ENCODE peak calls at places on chromosome 9, in nine cellular contexts. G, Z, K, I, E, L, N, V and B are unnamed samples.

GRCh38 chr9:32251539-32251938 is 132.9 kb upstream of the ACO1 start:
- DNase-seq in Z (peak; percentile 29), N (peak; percentile 31), E (peak; percentile 18), I (peak; percentile 59), K (no peak), V (peak; percentile 42), G (no peak), L (peak; percentile 16), B (peak; percentile 65)

GRCh38 chr9:24245988-24246387 is 299.7 kb downstream of the IZUMO3 start:
- DNase-seq in G (no peak), I (no peak), K (no peak), L (peak; percentile 3), Z (no peak), V (peak; percentile 32), E (no peak), N (no peak), B (peak; percentile 1)

GRCh38 chr9:34642679-34643078 is 3.8 kb upstream of the GALT start:
- DNase-seq in N (no peak), I (no peak), E (no peak), Z (no peak), K (no peak), V (no peak), G (no peak), L (no peak), B (peak; percentile 47)

GRCh38 chr9:30609713-30610112 is 1774.7 kb upstream of the ACO1 start:
- DNase-seq in V (no peak), I (no peak), G (no peak), K (no peak), E (no peak), N (no peak), Z (no peak), L (peak; percentile 0), B (peak; percentile 10)

GRCh38 chr9:2427016-2427891 is 194.3 kb upstream of the VLDLR start:
- DNase-seq in Z (peak; percentile 81), N (no peak), I (peak; percentile 86), G (no peak), V (no peak), L (no peak), E (no peak), K (peak; percentile 38), B (no peak)

GRCh38 chr9:109335929-109336328 is 15.1 kb upstream of the EPB41L4B start:
- DNase-seq in Z (no peak), V (no peak), I (no peak), L (no peak), E (no peak), K (no peak), N (no peak), G (no peak), B (no peak)

GRCh38 chr9:75181748-75182147 is 93.4 kb downstream of the OSTF1 start:
- DNase-seq in K (no peak), Z (no peak), E (no peak), L (peak; percentile 68), I (no peak), G (peak; percentile 7), N (no peak), V (no peak), B (no peak)

GRCh38 chr9:133122167-133122550 is 1.1 kb upstream of the RALGDS start:
- DNase-seq in Z (no peak), K (no peak), G (no peak), V (no peak), I (no peak), N (no peak), L (no peak), E (no peak), B (no peak)

GRCh38 chr9:1285526-1285925 is 235.4 kb downstream of the DMRT2 start:
- DNase-seq in L (no peak), N (no peak), I (no peak), Z (no peak), G (no peak), V (no peak), K (no peak), E (no peak), B (no peak)
- H3K9me3 ChIP-seq in L (no peaks in the 10 kb centered on the region), N (no peaks in the 10 kb centered on the region), I (no peaks in the 10 kb centered on the region), Z (no peaks in the 10 kb centered on the region), G (no peaks in the 10 kb centered on the region), V (no peaks in the 10 kb centered on the region), K (no peaks in the 10 kb centered on the region), E (no peaks in the 10 kb centered on the region), B (no peaks in the 10 kb centered on the region)

DNA sequence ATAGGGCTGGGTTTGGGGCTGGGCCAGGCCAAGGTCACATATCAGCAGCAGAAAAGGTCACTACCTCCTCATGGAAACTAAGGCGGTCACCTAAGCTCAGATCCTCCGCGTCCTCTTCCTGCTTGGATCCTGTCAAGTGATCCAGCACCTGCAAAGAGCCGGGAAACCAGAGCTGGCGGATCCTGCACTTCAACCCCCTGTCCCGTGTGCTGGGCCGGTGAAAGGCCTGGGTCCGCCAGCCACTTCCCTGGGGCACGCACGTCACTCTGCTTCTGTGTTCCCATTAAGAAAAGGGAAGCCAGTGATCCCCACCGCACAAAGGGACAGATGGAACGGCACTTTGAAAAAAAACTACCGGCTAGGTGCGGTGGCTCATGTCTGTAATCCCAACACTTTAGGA is 61.3 kb upstream of the STXBP1 start:
- DNase-seq in G (no peak), V (no peak), Z (no peak), K (no peak), L (no peak), N (no peak), I (peak; percentile 63), E (no peak), B (no peak)
- H3K4me1 ChIP-seq in G (peaks cover 28% of the 10 kb centered on the region), V (no peaks in the 10 kb centered on the region), Z (peaks cover 49% of the 10 kb centered on the region), K (peaks cover 74% of the 10 kb centered on the region), L (peaks cover 41% of the 10 kb centered on the region), N (peaks cover 8% of the 10 kb centered on the region), I (peaks cover 98% of the 10 kb centered on the region), E (peaks cover 8% of the 10 kb centered on the region), B (peaks cover 11% of the 10 kb centered on the region)

DNA sequence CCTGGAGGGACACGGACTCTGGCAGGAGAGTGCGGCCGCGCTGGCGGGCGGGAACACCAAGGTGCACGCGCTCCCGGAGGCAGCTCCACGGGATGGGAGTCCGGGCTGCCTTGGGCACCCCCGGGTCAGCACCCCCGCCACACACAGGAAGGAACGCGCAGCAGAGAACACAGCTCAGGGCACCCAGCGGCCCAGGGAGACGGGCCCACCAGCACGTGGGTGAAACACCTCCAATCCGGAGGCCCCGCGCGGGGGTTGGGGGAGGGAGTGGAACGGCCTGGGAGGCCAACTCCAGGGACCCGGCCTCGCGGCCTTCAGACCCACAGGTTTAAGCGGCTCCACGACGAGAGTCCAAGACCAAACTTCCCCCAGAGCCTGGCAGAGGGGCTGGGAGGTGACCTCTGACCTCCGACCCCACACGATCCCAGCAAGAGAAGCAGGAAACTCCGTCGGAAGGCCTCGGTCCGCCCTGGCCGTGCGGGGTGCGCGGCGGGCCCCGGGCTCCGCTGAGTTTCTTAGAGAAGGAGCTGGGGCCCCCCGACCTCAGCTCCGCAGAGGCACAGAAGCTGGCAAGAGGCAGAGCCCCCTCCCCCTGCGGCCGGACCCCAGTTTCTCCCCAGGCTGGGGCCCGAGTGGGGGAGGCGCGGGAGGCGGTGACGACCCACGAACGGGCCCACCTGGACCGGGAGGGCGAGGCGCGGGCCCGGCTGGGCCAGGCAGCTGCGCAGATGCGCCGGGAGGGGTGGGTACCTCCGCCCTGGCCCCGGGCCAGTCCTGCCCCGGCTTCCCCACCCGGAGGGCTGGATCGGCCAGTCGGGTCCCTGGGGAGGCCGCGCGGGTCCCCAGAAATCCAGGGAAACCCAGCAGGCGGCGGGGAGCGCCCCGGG is 851 bp downstream of the NACC2 start:
- DNase-seq in V (no peak), N (no peak), K (peak; percentile 83), G (no peak), E (peak; percentile 57), I (peak; percentile 80), Z (peak; percentile 77), L (peak; percentile 64), B (peak; percentile 61)
- H3K27ac ChIP-seq in V (no peak overlapping the region), N (no peak overlapping the region), K (peak overlapping the region; percentile 97), G (peak overlapping the region; percentile 88), E (peak overlapping the region; percentile 47), I (peak overlapping the region; percentile 85), Z (peak overlapping the region; percentile 79), L (peak overlapping the region; percentile 61), B (peak overlapping the region; percentile 50)

GRCh38 chr9:122657527-122657926 is at the start of gene OR1B1:
- DNase-seq in L (no peak), Z (no peak), G (no peak), I (no peak), N (no peak), K (no peak), E (no peak), V (no peak), B (no peak)
- H3K9me3 ChIP-seq in L (no peaks in the 10 kb centered on the region), Z (no peaks in the 10 kb centered on the region), G (no peaks in the 10 kb centered on the region), I (no peaks in the 10 kb centered on the region), N (no peaks in the 10 kb centered on the region), K (no peaks in the 10 kb centered on the region), E (no peaks in the 10 kb centered on the region), V (no peaks in the 10 kb centered on the region), B (no peaks in the 10 kb centered on the region)

GRCh38 chr9:98886691-98887229 is 56.9 kb upstream of the COL15A1 start:
- DNase-seq in V (no peak), Z (no peak), L (no peak), K (no peak), I (no peak), G (no peak), N (no peak), E (no peak), B (no peak)
- H3K4me1 ChIP-seq in V (no peaks in the 10 kb centered on the region), Z (no peaks in the 10 kb centered on the region), L (peaks cover 12% of the 10 kb centered on the region), K (peaks cover 88% of the 10 kb centered on the region), I (peaks cover 7% of the 10 kb centered on the region), G (no peaks in the 10 kb centered on the region), N (no peaks in the 10 kb centered on the region), E (no peaks in the 10 kb centered on the region), B (no peaks in the 10 kb centered on the region)

GRCh38 chr9:137665697-137666504 is 47.1 kb downstream of the EHMT1 start:
- DNase-seq in V (no peak), I (no peak), N (no peak), K (no peak), E (no peak), G (no peak), L (peak; percentile 27), Z (no peak), B (no peak)
- H3K27ac ChIP-seq in V (peak overlapping the region; percentile 95), I (no peak overlapping the region), N (no peak overlapping the region), K (no peak overlapping the region), E (no peak overlapping the region), G (no peak overlapping the region), L (no peak overlapping the region), Z (no peak overlapping the region), B (peak overlapping the region; percentile 32)

GRCh38 chr9:93100265-93100636 is 4.2 kb downstream of the CARD19 start:
- DNase-seq in E (no peak), V (no peak), Z (no peak), K (no peak), G (no peak), L (no peak), N (no peak), I (no peak), B (no peak)
- H3K9me3 ChIP-seq in E (no peaks in the 10 kb centered on the region), V (peaks cover 24% of the 10 kb centered on the region), Z (no peaks in the 10 kb centered on the region), K (no peaks in the 10 kb centered on the region), G (no peaks in the 10 kb centered on the region), L (no peaks in the 10 kb centered on the region), N (no peaks in the 10 kb centered on the region), I (no peaks in the 10 kb centered on the region), B (no peaks in the 10 kb centered on the region)

GRCh38 chr9:120779227-120779626 is 14.0 kb downstream of the FBXW2 start:
- DNase-seq in G (no peak), K (no peak), Z (no peak), I (no peak), N (no peak), E (no peak), L (no peak), V (no peak), B (no peak)
- H3K4me1 ChIP-seq in G (no peaks in the 10 kb centered on the region), K (no peaks in the 10 kb centered on the region), Z (peaks cover 15% of the 10 kb centered on the region), I (peaks cover 18% of the 10 kb centered on the region), N (no peaks in the 10 kb centered on the region), E (peaks cover 7% of the 10 kb centered on the region), L (no peaks in the 10 kb centered on the region), V (no peaks in the 10 kb centered on the region), B (no peaks in the 10 kb centered on the region)